ENCODE peak calls at places on chromosome 14, in nine cellular contexts. G is fibroblast of mammary gland; L is keratinocyte; W is AG20443; O is adrenal gland; P is activated T-cell treated with anti-CD3 and anti-CD28 coated beads, Interleukin-2, amount 50 U/mL, for 24 hours; H is stomach; T is AG09319; A is hippocampal formation. S is an unnamed sample.

GRCh38 chr14:104182857-104183425 is 44.6 kb downstream of the KIF26A start:
- DNase-seq in G (no peak), L (no peak), W (no peak), P (no peak), O (no peak), A (no peak), T (no peak), H (no peak), S (no peak)

GRCh38 chr14:89466460-89466859 is 49.4 kb upstream of the FOXN3 start:
- DNase-seq in H (no peak), T (no peak), L (no peak), P (peak; percentile 45), G (no peak), A (no peak), O (no peak), W (no peak), S (no peak)

GRCh38 chr14:94961761-94962575 is 192.1 kb upstream of the GSC start:
- DNase-seq in W (no peak), O (no peak), G (no peak), H (no peak), A (no peak), P (no peak), T (no peak), L (no peak), S (no peak)

GRCh38 chr14:67526676-67527459 is 6.2 kb upstream of the PLEKHH1 start:
- DNase-seq in O (peak; percentile 80), G (peak; percentile 54), L (peak; percentile 23), W (peak; percentile 67), T (peak; percentile 10), H (peak; percentile 42), P (no peak), A (peak; percentile 61), S (peak; percentile 27)

GRCh38 chr14:89855961-89856360 is 98.6 kb downstream of the EFCAB11 start:
- DNase-seq in G (peak; percentile 87), O (peak; percentile 59), T (peak; percentile 48), P (no peak), W (peak; percentile 31), L (no peak), A (no peak), H (no peak), S (no peak)

GRCh38 chr14:94617988-94618822 is 6.0 kb downstream of the SERPINA3 start:
- DNase-seq in O (no peak), A (no peak), H (no peak), P (no peak), W (no peak), T (no peak), L (no peak), G (no peak), S (no peak)

GRCh38 chr14:68177728-68178127 is 358.1 kb downstream of the RAD51B start:
- DNase-seq in H (no peak), G (no peak), P (no peak), A (no peak), O (no peak), T (no peak), W (no peak), L (no peak), S (no peak)

GRCh38 chr14:32252030-32252670 is 49.1 kb upstream of the RNU6-8 start:
- DNase-seq in A (peak; percentile 88), O (peak; percentile 71), L (no peak), G (peak; percentile 78), P (peak; percentile 35), W (peak; percentile 75), H (peak; percentile 43), T (peak; percentile 42), S (peak; percentile 78)

GRCh38 chr14:60805881-60806569 is 71.5 kb downstream of the MNAT1 start:
- DNase-seq in A (no peak), H (no peak), W (peak; percentile 22), G (peak; percentile 73), P (no peak), L (peak; percentile 21), O (no peak), T (peak; percentile 39), S (no peak)